ENCODE peak calls at places on chromosomes 6 and 20, in five cellular contexts. Z, O, R, I and A are unnamed samples.

GRCh38 chr6:110813813-110814487 is 1.3 kb downstream of the CDK19 start:
- DNase-seq in I (no peak), O (no peak), Z (no peak), R (no peak), A (peak; percentile 11)

GRCh38 chr6:29696147-29697129 is 15.5 kb upstream of the ZFP57 start:
- DNase-seq in R (no peak), I (peak; percentile 31), Z (no peak), O (no peak), A (no peak)

GRCh38 chr6:156780117-156780641 is 3.0 kb downstream of the ARID1B start:
- DNase-seq in O (peak; percentile 56), I (peak; percentile 87), Z (no peak), R (no peak), A (peak; percentile 63)

GRCh38 chr6:44475779-44476434 is 88.4 kb downstream of the CDC5L start:
- DNase-seq in I (peak; percentile 92), R (peak; percentile 73), Z (peak; percentile 88), O (peak; percentile 82), A (peak; percentile 81)

GRCh38 chr6:82571431-82571830 is 207.8 kb downstream of the TPBG start:
- DNase-seq in R (no peak), O (no peak), Z (no peak), I (no peak), A (no peak)

GRCh38 chr6:43074847-43075741 is 1.0 kb upstream of the PTK7 start:
- DNase-seq in Z (no peak), O (no peak), I (peak; percentile 38), R (no peak), A (no peak)

GRCh38 chr6:23663652-23664051 is 462.4 kb upstream of the NRSN1 start:
- DNase-seq in R (no peak), O (no peak), Z (no peak), I (no peak), A (no peak)

GRCh38 chr6:167294651-167295494 is 3.8 kb downstream of the UNC93A start:
- DNase-seq in O (no peak), Z (no peak), I (no peak), R (no peak), A (no peak)

GRCh38 chr20:63570281-63571086 is 3.6 kb downstream of the HELZ2 start:
- DNase-seq in R (no peak), I (no peak), Z (no peak), O (no peak), A (no peak)

GRCh38 chr20:1569417-1569861 is 11.9 kb upstream of the SIRPD start:
- DNase-seq in Z (no peak), R (no peak), O (peak; percentile 27), I (peak; percentile 24), A (no peak)

GRCh38 chr6:139762587-139763031 is 388.2 kb upstream of the CITED2 start:
- DNase-seq in I (peak; percentile 15), Z (no peak), R (no peak), O (no peak), A (no peak)

GRCh38 chr6:65633516-65633915 is 73.5 kb downstream of the EYS start:
- DNase-seq in Z (no peak), I (no peak), R (no peak), O (no peak), A (no peak)

GRCh38 chr6:21341910-21342309 is 251.6 kb upstream of the SOX4 start:
- DNase-seq in I (no peak), O (no peak), R (no peak), Z (no peak), A (no peak)

GRCh38 chr6:155614606-155615005 is 159.0 kb upstream of the NOX3 start:
- DNase-seq in R (no peak), I (no peak), Z (no peak), O (no peak), A (no peak)
- H3K9me3 ChIP-seq in R (peaks cover 49% of the 10 kb centered on the region), I (peaks cover 7% of the 10 kb centered on the region), Z (peaks cover 14% of the 10 kb centered on the region), O (peaks cover 52% of the 10 kb centered on the region), A (peaks cover 4% of the 10 kb centered on the region)

DNA sequence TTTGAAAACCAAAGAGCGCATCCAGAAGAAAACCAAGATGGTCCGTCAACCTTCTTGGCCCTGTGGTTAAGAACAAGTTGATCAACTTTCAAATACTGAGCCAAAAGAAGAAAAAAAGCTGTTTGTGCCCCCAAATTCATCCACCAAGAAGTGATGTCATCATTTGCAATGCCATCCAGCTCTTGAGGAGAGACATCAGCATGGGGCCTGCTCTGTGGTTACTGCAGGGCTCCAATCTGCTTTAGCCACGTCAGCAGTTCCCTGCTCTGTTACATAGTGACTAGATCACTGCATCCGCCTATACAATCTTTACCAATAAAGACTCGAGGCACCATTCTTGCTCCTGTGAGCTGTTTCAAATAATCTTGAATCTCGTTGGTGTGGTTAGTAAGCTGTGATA is 75.0 kb upstream of the BLCAP start:
- DNase-seq in I (no peak), O (no peak), R (no peak), Z (no peak), A (no peak)
- TF ChIP-seq POLR2AphosphoS5 in I (no peak), O (no peak), R (no peak), Z (no peak), A (no peak)

GRCh38 chr6:41682056-41682477 is 43.8 kb downstream of the MDFI start:
- DNase-seq in Z (peak; percentile 94), I (peak; percentile 89), R (peak; percentile 89), O (peak; percentile 94), A (peak; percentile 89)

GRCh38 chr6:41684311-41685182 is 46.3 kb downstream of the MDFI start:
- DNase-seq in R (no peak), O (no peak), Z (no peak), I (no peak), A (no peak)

GRCh38 chr6:41682497-41682961 is 44.3 kb downstream of the MDFI start:
- DNase-seq in I (no peak), O (peak; percentile 59), Z (no peak), R (no peak), A (no peak)

GRCh38 chr6:41682966-41683459 is 44.7 kb downstream of the MDFI start:
- DNase-seq in R (no peak), I (no peak), O (no peak), Z (no peak), A (no peak)

GRCh38 chr6:41683460-41684310 is 45.4 kb downstream of the MDFI start:
- DNase-seq in R (no peak), O (peak; percentile 85), I (peak; percentile 86), Z (peak; percentile 90), A (peak; percentile 82)
- TF ChIP-seq POLR2A in R (no peak), O (no peak), I (no peak), Z (no peak), A (no peak)

DNA sequence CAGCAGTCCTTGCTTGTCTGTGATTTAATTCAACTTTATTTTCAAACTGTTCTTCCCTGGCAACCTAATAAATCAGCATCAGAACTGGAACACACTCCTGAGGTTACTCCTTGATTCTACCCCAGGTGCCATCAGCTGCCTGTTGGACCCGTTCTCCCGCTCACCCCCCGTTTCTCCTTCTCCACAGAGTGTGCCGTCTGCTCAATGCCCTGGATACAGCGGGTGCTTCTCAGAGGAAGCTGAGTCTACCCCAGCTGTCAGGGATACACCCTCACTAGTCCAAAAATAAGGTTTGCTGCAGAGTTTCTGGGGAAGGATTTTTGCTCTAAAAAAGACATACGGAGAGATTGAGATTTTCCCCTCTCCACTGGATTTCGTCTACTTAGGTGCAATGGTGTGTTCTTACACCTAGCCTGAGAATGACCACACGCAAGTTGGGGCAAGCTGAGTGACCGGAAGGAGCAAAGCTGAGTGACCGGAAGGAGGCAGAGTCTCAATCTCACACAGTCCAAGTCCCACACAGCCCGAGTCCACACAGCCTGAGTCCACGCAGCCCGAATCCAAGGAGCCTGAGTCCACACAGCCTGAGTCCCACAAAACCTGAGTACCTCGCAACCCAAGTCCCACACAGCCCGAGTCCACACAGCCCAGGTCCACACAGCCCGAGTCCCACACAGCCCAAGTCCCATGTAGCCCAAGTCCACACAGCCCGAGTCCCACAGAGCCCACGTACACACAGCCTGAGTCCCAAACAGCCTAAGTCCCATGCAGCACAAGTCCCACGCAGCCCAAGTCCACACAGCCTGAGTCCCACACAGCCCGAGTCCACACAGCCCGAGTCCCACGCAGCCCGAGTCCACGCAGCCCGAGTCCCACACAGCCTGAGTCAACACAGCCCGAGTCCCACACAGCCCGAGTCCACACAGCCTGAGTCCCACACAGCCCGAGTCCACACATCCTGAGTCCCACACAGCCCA is 58.6 kb upstream of the DACT2 start:
- DNase-seq in I (no peak), O (no peak), Z (peak; percentile 47), R (no peak), A (no peak)
- H3K9me3 ChIP-seq in I (peaks cover 5% of the 10 kb centered on the region), O (no peaks in the 10 kb centered on the region), Z (no peaks in the 10 kb centered on the region), R (peaks cover 13% of the 10 kb centered on the region), A (no peaks in the 10 kb centered on the region)

DNA sequence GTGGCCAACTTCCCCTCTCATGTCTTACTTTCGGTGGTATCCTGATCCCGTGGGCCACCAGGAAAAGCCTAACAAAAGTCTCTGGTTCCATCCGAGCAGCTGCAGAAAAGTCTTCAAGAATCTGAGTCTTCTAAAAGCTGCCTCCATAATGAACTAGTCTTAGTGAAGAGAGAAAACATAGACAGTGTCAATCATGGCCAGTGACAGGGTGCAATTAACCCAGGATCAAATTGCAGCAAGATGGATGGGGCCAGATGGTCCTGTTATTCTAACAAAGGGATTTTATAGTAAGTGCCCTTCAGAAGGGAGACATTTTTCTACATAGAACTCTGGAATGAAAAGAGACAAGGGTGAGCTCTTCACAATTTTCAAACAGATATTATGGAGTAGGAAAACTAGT is 281.6 kb upstream of the ZFP64 start:
- DNase-seq in I (no peak), O (no peak), Z (no peak), R (no peak), A (no peak)
- TF ChIP-seq POLR2AphosphoS5 in I (no peak), O (no peak), Z (no peak), R (no peak), A (no peak)

GRCh38 chr6:25279748-25280616 is 808 bp downstream of the CARMIL1 start:
- DNase-seq in I (no peak), O (peak; percentile 38), Z (peak; percentile 68), R (peak; percentile 49), A (peak; percentile 26)

GRCh38 chr6:25280617-25280990 is 1.4 kb downstream of the CARMIL1 start:
- DNase-seq in I (no peak), R (no peak), Z (no peak), O (no peak), A (no peak)

GRCh38 chr6:25277857-25278256 is 1.3 kb upstream of the CARMIL1 start:
- DNase-seq in O (no peak), R (no peak), I (no peak), Z (no peak), A (no peak)

GRCh38 chr6:25278557-25278913 is 639 bp upstream of the CARMIL1 start:
- DNase-seq in R (no peak), I (no peak), Z (no peak), O (no peak), A (no peak)

DNA sequence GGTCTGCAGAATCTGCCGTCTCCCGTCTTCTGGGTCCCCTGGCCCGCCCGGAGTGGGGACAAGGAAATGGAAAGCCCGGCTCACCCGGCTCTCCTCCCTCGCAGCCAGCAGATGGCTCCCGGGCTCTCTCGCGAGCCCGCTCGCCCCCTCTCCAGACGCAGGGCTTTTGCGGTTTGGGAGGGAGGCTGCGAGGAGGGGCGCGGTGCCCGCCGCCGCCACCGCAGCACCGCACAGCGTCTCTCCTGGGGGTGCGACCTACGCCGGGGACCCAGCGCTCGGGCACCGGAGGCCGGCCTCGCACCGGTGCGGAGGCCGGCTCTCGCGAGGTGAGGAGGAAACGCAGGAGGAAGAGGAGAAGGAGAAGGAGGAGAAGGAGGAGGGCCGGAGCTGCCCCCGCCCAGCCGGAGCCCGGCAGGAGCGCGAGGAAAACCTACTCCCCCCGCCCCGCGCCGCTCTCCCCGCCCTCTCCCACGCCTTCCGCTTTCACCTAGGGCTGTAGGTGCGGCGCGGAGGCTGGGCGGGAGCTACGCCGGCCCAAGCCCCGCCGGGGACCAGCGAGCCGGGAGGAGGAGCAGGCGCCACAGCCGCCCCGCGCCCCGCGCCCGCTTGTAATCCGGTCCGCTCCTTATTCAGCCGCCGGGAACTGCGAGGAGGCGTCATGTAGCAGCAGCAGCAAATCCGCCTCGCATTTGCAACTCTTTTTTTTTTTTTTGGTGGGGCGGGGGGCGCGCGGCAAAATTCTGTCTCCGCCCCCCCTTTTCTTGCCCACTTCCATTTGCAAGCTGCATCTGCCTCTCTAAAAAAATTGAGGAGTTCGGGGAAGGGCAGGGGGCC is at the start of gene CARMIL1:
- DNase-seq in I (peak; percentile 80), O (peak; percentile 92), Z (peak; percentile 87), R (peak; percentile 53), A (peak; percentile 94)
- TF ChIP-seq POLR2A in I (no peak), O (no peak), Z (no peak), R (no peak), A (peak; percentile 77)